ENCODE peak calls at places on chromosomes 11 and 22, in four cellular contexts. W, O, E and L are unnamed samples.

GRCh38 chr11:97850726-97851125 is 1170.0 kb upstream of the CNTN5 start:
- DNase-seq in O (no peak), E (no peak), W (no peak), L (no peak)

GRCh38 chr11:118915941-118916841 is 9.5 kb downstream of the BCL9L start:
- DNase-seq in O (no peak), E (no peak), W (no peak), L (no peak)

GRCh38 chr22:27662359-27663030 is 139.1 kb downstream of the MN1 start:
- DNase-seq in E (no peak), W (no peak), O (peak; percentile 76), L (no peak)

GRCh38 chr22:43094085-43094484 is 4.9 kb upstream of the TTLL1 start:
- DNase-seq in E (no peak), O (peak; percentile 45), W (no peak), L (no peak)

GRCh38 chr22:50114221-50114981 is 24.6 kb downstream of the MOV10L1 start:
- DNase-seq in E (peak; percentile 31), O (peak; percentile 46), W (no peak), L (peak; percentile 35)

GRCh38 chr11:121864660-121865059 is 251.4 kb downstream of the BLID start:
- DNase-seq in E (no peak), W (no peak), O (no peak), L (no peak)

GRCh38 chr11:35969089-35970046 is 25.5 kb downstream of the LDLRAD3 start:
- DNase-seq in O (peak; percentile 32), W (no peak), E (no peak), L (no peak)

GRCh38 chr11:132055296-132055695 is 684.9 kb downstream of the NTM start:
- DNase-seq in E (no peak), O (no peak), W (no peak), L (peak; percentile 26)

GRCh38 chr11:18524248-18524647 is 2.5 kb downstream of the TSG101 start:
- DNase-seq in E (no peak), O (no peak), W (no peak), L (no peak)

GRCh38 chr11:18526130-18526520 is 617 bp downstream of the TSG101 start:
- DNase-seq in E (no peak), O (no peak), W (no peak), L (no peak)

GRCh38 chr11:18523079-18523478 is 3.7 kb downstream of the TSG101 start:
- DNase-seq in E (no peak), O (no peak), W (no peak), L (peak; percentile 37)

GRCh38 chr11:18527512-18527911 is 770 bp upstream of the TSG101 start:
- DNase-seq in O (peak; percentile 14), E (no peak), W (no peak), L (peak; percentile 26)

GRCh38 chr11:18526521-18527296 is at the start of gene TSG101:
- DNase-seq in E (peak; percentile 94), W (peak; percentile 95), O (peak; percentile 95), L (peak; percentile 89)
- TF ChIP-seq CTCF in E (no peak), W (no peak), O (no peak), L (no peak)

GRCh38 chr11:12694182-12694531 is 19.9 kb downstream of the TEAD1 start:
- DNase-seq in W (peak; percentile 37), E (no peak), O (peak; percentile 49), L (no peak)

GRCh38 chr11:12695878-12696277 is 21.7 kb downstream of the TEAD1 start:
- DNase-seq in W (no peak), E (no peak), O (no peak), L (no peak)

GRCh38 chr11:12695221-12695794 is 21.1 kb downstream of the TEAD1 start:
- DNase-seq in E (no peak), O (no peak), W (no peak), L (no peak)

GRCh38 chr11:12698049-12698448 is 23.8 kb downstream of the TEAD1 start:
- DNase-seq in E (no peak), O (no peak), W (peak; percentile 64), L (no peak)

DNA sequence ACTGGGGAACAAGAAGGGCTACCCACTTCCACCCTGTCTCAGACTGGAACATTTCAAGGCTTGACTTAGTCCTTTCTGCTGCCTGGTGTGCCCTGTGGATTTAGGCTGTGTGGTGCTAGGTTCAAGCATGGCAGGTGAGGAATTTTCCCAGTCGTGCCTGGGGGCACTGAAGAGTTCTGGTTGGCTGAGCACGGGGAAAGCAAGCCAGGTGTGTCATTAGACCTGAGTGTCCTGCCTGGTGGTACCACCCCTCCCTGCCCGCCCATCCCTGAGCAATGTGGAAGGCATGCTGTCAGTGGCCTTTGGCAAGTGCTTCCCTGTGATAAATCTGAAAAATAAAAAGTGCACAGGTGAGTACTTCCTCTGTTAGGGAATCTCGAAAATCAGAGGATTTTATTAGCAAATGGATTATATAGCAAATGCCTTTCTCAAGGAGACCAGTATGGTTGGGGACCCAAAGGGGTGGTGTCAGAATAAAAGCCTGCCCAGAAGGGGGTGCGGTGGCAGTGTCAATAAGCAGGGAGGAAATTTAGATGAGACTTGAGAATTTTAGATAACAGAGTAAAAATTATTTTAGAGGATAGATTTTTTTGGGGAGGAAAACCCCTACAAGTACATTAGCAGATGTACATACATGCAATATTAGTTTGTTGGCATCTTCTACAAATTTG is 22.8 kb downstream of the TEAD1 start:
- DNase-seq in E (no peak), O (no peak), W (no peak), L (peak; percentile 89)
- H3K4me1 ChIP-seq in E (peaks cover 60% of the 10 kb centered on the region), O (peaks cover 68% of the 10 kb centered on the region), W (peaks cover 85% of the 10 kb centered on the region), L (peaks cover 63% of the 10 kb centered on the region)

DNA sequence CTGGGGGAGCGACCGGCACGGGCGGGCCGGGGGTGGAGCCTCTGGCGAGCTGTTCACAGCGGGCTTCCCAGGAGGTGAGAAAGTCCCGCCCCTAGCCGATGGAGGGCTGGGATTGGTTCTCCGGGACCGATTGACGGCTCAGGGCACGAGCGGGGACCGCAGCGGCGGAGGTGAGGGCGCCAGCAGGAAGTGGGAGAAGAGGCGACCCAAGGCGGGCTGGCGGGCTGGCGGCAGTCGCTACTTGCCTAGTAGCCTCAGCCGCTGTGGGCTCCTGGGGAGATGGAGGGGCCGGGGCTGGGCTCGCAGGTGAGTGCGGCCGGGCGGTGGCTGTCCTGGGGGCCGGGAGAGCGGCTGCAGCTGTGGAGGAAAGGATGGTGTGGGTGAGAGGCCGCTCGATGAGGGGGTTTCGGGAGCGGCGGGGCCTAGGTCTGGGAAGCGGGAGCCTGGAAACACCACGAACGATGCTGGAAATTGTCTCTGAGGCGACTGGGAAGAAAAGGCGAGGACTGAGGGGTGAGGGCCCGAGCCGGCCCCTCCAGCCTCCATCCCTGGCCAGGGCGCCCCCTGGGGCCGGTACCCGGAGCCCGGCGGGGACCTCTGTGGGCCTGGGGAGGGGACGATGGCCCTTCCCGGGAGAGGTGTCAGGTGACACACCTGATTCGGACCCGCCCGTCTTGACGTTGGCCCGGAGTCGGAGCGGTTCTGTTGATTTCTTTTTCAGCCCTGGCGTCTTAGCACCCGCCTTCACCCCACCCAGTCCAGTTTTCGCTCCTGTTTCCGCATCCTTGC is at the start of gene ZDHHC13:
- DNase-seq in W (peak; percentile 97), E (peak; percentile 94), O (peak; percentile 95), L (peak; percentile 63)
- TF ChIP-seq CTCF in W (peak; percentile 43), E (peak; percentile 55), O (peak; percentile 49), L (peak; percentile 56)

DNA sequence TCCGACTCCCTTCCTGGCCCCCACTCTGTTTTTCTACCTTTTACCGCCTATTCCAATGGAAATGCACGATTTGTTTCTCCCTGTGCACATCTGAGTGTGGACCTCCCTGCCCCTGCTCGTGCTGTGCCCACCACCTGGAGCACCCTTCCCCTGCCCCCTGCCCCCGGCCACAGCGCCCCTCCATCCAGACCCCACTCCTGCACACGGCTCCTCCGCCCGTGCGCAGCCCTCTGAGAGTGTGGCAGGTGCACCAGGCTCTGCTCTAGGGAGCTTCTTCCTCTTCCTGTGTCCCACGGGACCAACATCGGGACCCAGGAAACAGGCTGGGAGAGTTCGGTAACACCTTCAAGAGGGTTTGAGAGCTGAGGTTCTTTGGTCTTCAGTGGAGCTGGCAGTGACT is 62.9 kb downstream of the LRP5 start:
- DNase-seq in W (no peak), O (no peak), E (no peak), L (no peak)
- H3K4me1 ChIP-seq in W (no peaks in the 10 kb centered on the region), O (peaks cover 63% of the 10 kb centered on the region), E (peaks cover 11% of the 10 kb centered on the region), L (no peaks in the 10 kb centered on the region)

GRCh38 chr22:37176464-37177061 is 11.5 kb downstream of the C1QTNF6 start:
- DNase-seq in E (no peak), W (no peak), O (peak; percentile 71), L (no peak)
- TF ChIP-seq CTCF in E (peak; percentile 5), W (no peak), O (no peak), L (no peak)

DNA sequence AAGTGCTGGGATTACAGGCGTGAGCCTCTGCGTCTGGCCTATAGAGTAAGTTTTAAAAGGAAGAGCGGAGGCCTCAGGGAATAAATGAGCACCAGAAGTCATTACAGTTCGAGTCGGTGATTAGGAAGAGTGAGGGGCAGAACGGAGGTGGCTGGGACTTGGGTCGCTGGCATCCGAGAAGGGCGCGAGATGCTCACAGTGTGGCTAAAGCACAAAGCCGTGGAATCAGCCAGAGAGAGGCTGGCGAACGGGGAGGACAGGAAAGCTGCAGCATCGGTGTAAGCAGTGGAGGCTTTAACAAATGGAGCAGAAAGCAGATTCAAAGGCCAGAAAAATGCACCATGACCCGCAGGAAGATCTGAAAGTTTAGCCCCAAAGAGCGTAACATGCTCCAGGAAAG is 2.7 kb upstream of the KRTAP5-4 start:
- DNase-seq in E (no peak), O (no peak), W (no peak), L (no peak)
- H3K4me1 ChIP-seq in E (no peaks in the 10 kb centered on the region), O (no peaks in the 10 kb centered on the region), W (no peaks in the 10 kb centered on the region), L (no peaks in the 10 kb centered on the region)

DNA sequence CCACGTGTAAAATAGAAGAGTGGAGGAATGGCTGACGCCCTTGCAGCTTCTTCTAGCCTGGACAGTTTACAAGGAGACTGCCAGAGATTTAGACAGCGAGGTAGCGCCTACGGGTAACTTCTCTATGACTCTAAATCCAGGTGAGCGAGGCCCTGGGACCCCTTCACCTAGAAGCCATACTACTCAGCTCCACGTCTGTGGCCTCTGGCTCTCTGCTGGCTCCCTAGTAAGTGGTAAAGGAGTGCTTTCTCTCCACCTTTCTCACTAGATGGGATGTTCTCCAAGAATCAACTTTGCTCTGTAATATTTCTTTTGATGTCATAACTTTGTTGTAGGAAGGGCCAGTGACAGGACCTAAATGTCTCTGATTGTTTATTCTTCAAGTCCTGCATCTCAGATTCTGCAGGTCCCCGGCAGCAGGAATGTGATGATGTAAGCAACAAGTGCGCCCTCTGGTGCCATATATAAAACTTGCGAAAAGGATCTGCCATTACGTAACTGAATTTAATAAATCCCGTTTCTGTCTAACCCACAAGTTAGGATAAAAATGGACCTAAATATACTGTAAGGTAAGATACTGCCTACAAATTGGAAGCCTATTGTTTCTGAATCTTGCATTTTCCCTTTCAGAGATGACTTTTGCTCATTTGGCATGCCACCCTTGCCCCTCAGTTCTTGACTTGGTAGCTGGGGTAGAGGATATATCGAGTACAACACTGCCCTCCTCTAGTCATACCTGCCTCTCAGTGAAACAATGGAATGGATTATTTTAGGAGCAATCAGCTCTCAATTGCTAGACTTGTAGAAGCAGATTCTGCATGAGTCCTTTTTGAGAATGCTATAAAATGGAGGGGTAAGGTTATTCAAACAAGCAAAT is 11.0 kb upstream of the PTPN5 start:
- DNase-seq in E (peak; percentile 80), O (peak; percentile 85), W (peak; percentile 93), L (peak; percentile 17)
- TF ChIP-seq CTCF in E (peak; percentile 66), O (peak; percentile 69), W (peak; percentile 80), L (peak; percentile 82)